ENCODE peak calls at places on chromosomes 6 and 20, in ten cellular contexts. K, W, H, M, B, Z, S, N, V and J are unnamed samples.
A peak's percentile ranks its signal among the peaks of the same experiment; 100 is the strongest.

GRCh38 chr6:137764464-137764863 is 102.6 kb upstream of the TNFAIP3 start:
- DNase-seq in B (peak; percentile 57), V (no peak), S (no peak), W (no peak), Z (no peak), M (no peak), N (no peak), K (no peak), H (no peak), J (no peak)

GRCh38 chr6:89999154-89999553 is 104.9 kb downstream of the GJA10 start:
- DNase-seq in M (no peak), H (no peak), W (peak; percentile 54), V (no peak), Z (no peak), S (peak; percentile 85), B (no peak), N (no peak), K (no peak), J (peak; percentile 63)

GRCh38 chr6:76702187-76702586 is 629.7 kb upstream of the IMPG1 start:
- DNase-seq in S (no peak), B (no peak), M (no peak), N (no peak), Z (no peak), V (no peak), W (no peak), H (no peak), K (no peak), J (no peak)

GRCh38 chr6:90146914-90147668 is 149.6 kb downstream of the BACH2 start:
- DNase-seq in S (no peak), Z (no peak), V (peak; percentile 94), M (peak; percentile 50), B (no peak), H (peak; percentile 1), N (no peak), W (no peak), K (no peak), J (no peak)

GRCh38 chr20:17835240-17835940 is 133.2 kb downstream of the SNX5 start:
- DNase-seq in W (peak; percentile 60), Z (no peak), K (no peak), N (no peak), V (no peak), B (peak; percentile 80), S (no peak), M (no peak), H (no peak), J (no peak)

GRCh38 chr6:106609699-106610098 is 19.6 kb downstream of the RTN4IP1 start:
- DNase-seq in B (peak; percentile 12), N (peak; percentile 26), H (no peak), V (peak; percentile 67), K (no peak), S (no peak), W (no peak), M (peak; percentile 60), Z (no peak), J (no peak)

GRCh38 chr20:11195169-11195568 is 521.4 kb upstream of the JAG1 start:
- DNase-seq in B (no peak), W (no peak), V (no peak), K (no peak), Z (no peak), S (peak; percentile 24), H (no peak), M (no peak), N (no peak), J (no peak)

GRCh38 chr6:16386056-16386455 is 147.7 kb downstream of the GMPR start:
- DNase-seq in H (no peak), Z (no peak), W (no peak), K (no peak), M (no peak), V (no peak), B (no peak), S (no peak), N (no peak), J (no peak)

GRCh38 chr6:41634657-41635056 is 3.6 kb upstream of the MDFI start:
- DNase-seq in K (no peak), W (no peak), Z (no peak), V (no peak), N (no peak), S (no peak), H (peak; percentile 15), B (no peak), M (no peak), J (no peak)

GRCh38 chr6:77467038-77467437 is 3.7 kb upstream of the HTR1B start:
- DNase-seq in M (no peak), B (peak; percentile 20), H (no peak), Z (no peak), W (no peak), K (no peak), S (no peak), N (no peak), V (no peak), J (no peak)

GRCh38 chr6:150202404-150202803 is 59.6 kb downstream of the PPP1R14C start:
- DNase-seq in K (no peak), N (no peak), M (no peak), S (peak; percentile 79), V (no peak), H (no peak), B (peak; percentile 74), Z (no peak), W (no peak), J (peak; percentile 39)

GRCh38 chr6:134911532-134911931 is 38.4 kb downstream of the ALDH8A1 start:
- DNase-seq in S (no peak), V (no peak), Z (no peak), B (peak; percentile 27), N (no peak), W (no peak), H (no peak), K (no peak), M (no peak), J (no peak)

GRCh38 chr6:10373642-10374359 is 41.1 kb downstream of the TFAP2A start:
- DNase-seq in S (no peak), W (no peak), B (peak; percentile 56), Z (no peak), K (no peak), N (peak; percentile 39), V (no peak), H (no peak), M (no peak), J (no peak)

GRCh38 chr6:43149260-43149659 is 21.8 kb upstream of the SRF start:
- DNase-seq in H (no peak), Z (no peak), N (no peak), B (peak; percentile 55), V (no peak), S (no peak), W (no peak), K (no peak), M (no peak), J (no peak)

GRCh38 chr6:39214846-39215639 is 14.2 kb downstream of the KCNK5 start:
- DNase-seq in M (peak; percentile 23), B (no peak), Z (no peak), S (peak; percentile 81), W (no peak), N (no peak), K (no peak), V (no peak), H (no peak), J (peak; percentile 79)

GRCh38 chr20:53557157-53557556 is 36.5 kb downstream of the ZNF217 start:
- DNase-seq in S (no peak), H (no peak), K (no peak), V (no peak), M (no peak), W (no peak), Z (no peak), B (no peak), N (no peak), J (no peak)

GRCh38 chr6:21883929-21884328 is 290.4 kb downstream of the SOX4 start:
- DNase-seq in K (no peak), V (no peak), B (no peak), S (no peak), N (no peak), W (no peak), M (no peak), Z (no peak), H (no peak), J (no peak)

GRCh38 chr20:49989234-49990065 is 6.7 kb downstream of the SNAI1 start:
- DNase-seq in S (no peak), Z (no peak), H (no peak), M (peak; percentile 80), K (no peak), N (no peak), V (no peak), W (peak; percentile 59), B (peak; percentile 83), J (no peak)

GRCh38 chr20:37309941-37310590 is 20.6 kb downstream of the MANBAL start:
- DNase-seq in N (no peak), K (no peak), V (no peak), S (no peak), W (no peak), B (no peak), Z (no peak), H (no peak), M (no peak), J (peak; percentile 51)

GRCh38 chr20:61328906-61329558 is 77.0 kb downstream of the CDH4 start:
- DNase-seq in B (peak; percentile 25), W (no peak), M (peak; percentile 29), K (no peak), S (no peak), N (no peak), V (no peak), H (peak; percentile 11), Z (no peak), J (no peak)

GRCh38 chr6:2718334-2719052 is 32.2 kb downstream of the MYLK4 start:
- DNase-seq in K (no peak), V (peak; percentile 12), S (no peak), W (no peak), N (no peak), Z (no peak), M (no peak), B (no peak), H (no peak), J (no peak)

GRCh38 chr6:134431306-134431919 is 113.5 kb upstream of the SGK1 start:
- DNase-seq in S (no peak), W (no peak), H (no peak), N (no peak), Z (no peak), V (no peak), B (no peak), K (no peak), M (no peak), J (no peak)

GRCh38 chr6:46979206-46979605 is 57.5 kb upstream of the ADGRF5 start:
- DNase-seq in B (no peak), K (no peak), H (no peak), M (no peak), Z (no peak), V (no peak), S (no peak), N (no peak), W (no peak), J (no peak)

GRCh38 chr6:46410330-46410953 is 80.8 kb downstream of the RCAN2 start:
- DNase-seq in V (peak; percentile 30), Z (peak; percentile 68), H (no peak), K (no peak), W (no peak), N (peak; percentile 38), M (peak; percentile 48), S (peak; percentile 36), B (peak; percentile 61), J (no peak)

GRCh38 chr6:159334068-159334467 is 164.9 kb downstream of the FNDC1 start:
- DNase-seq in W (no peak), S (no peak), N (no peak), M (no peak), H (no peak), Z (no peak), K (no peak), B (no peak), V (no peak), J (no peak)

GRCh38 chr6:21277601-21278043 is 315.9 kb upstream of the SOX4 start:
- DNase-seq in V (no peak), H (no peak), B (no peak), W (no peak), M (no peak), K (no peak), S (no peak), Z (no peak), N (no peak), J (no peak)

GRCh38 chr20:23868321-23868720 is 11.2 kb downstream of the CST5 start:
- DNase-seq in Z (no peak), H (no peak), B (no peak), V (no peak), K (no peak), S (no peak), N (no peak), W (no peak), M (no peak), J (no peak)

GRCh38 chr6:168525926-168526630 is 85.1 kb downstream of the SMOC2 start:
- DNase-seq in S (no peak), H (no peak), V (no peak), Z (no peak), K (no peak), B (no peak), M (no peak), W (no peak), N (no peak), J (no peak)